ENCODE peak calls at places on chromosomes 3 and 15, in seven cellular contexts. D, X, G, S, I, U and V are unnamed samples.

GRCh38 chr15:72784233-72784876 is 797 bp upstream of the ADPGK start:
- DNase-seq in D (peak), X (no peak), U (no peak), G (no peak), I (no peak), S (peak), V (peak)

GRCh38 chr3:74693696-74694393 is 79.4 kb upstream of the CNTN3 start:
- DNase-seq in X (no peak), I (no peak), G (no peak), S (no peak), D (no peak), U (no peak), V (no peak)

GRCh38 chr3:150733373-150733935 is 29.5 kb downstream of the SIAH2 start:
- DNase-seq in S (no peak), I (no peak), U (no peak), X (no peak), D (no peak), G (no peak), V (no peak)

GRCh38 chr3:13058346-13059120 is 14.7 kb downstream of the IQSEC1 start:
- DNase-seq in I (no peak), S (no peak), G (no peak), D (no peak), X (no peak), U (no peak), V (no peak)

GRCh38 chr3:50275996-50276761 is 2.7 kb upstream of the LSMEM2 start:
- DNase-seq in D (no peak), U (no peak), S (no peak), G (no peak), I (no peak), X (no peak), V (no peak)

GRCh38 chr3:46304739-46305138 is 49.2 kb upstream of the CCR2 start:
- DNase-seq in I (no peak), X (no peak), S (no peak), G (no peak), D (no peak), U (no peak), V (no peak)

GRCh38 chr3:87761795-87762194 is 297.0 kb downstream of the CGGBP1 start:
- DNase-seq in D (no peak), I (no peak), S (no peak), G (no peak), X (no peak), U (no peak), V (no peak)

GRCh38 chr3:141849056-141849814 is 27.2 kb upstream of the ATP1B3 start:
- DNase-seq in X (no peak), I (no peak), S (no peak), D (no peak), U (no peak), G (no peak), V (no peak)

GRCh38 chr3:53850895-53851294 is 4.5 kb downstream of the IL17RB start:
- DNase-seq in D (peak), X (no peak), I (no peak), G (no peak), S (peak), U (no peak), V (peak)

GRCh38 chr15:74222705-74223104 is 13.4 kb upstream of the CCDC33 start:
- DNase-seq in I (no peak), D (no peak), G (no peak), X (no peak), S (no peak), U (no peak), V (no peak)